ENCODE peak calls at places on chromosomes 3 and 15, in six cellular contexts. E is AG10803, L is foreskin fibroblast, G is astrocyte of the spinal cord, P is tibial artery, B is adrenal gland. D is an unnamed sample.

GRCh38 chr3:141078200-141078599 is 27.1 kb downstream of the SPSB4 start:
- DNase-seq in G (no peak), B (no peak), P (peak; percentile 58), L (no peak), E (no peak), D (no peak)

GRCh38 chr15:48682949-48683651 is 37.6 kb upstream of the FBN1 start:
- DNase-seq in G (peak; percentile 33), L (peak; percentile 83), B (peak; percentile 82), P (no peak), E (peak; percentile 91), D (peak; percentile 66)

GRCh38 chr3:68059628-68060027 is 405.2 kb upstream of the SUCLG2 start:
- DNase-seq in G (no peak), B (no peak), P (no peak), L (no peak), E (no peak), D (no peak)

GRCh38 chr3:182172534-182172933 is 460.8 kb downstream of the SOX2 start:
- DNase-seq in E (no peak), P (no peak), L (no peak), B (no peak), G (no peak), D (no peak)

GRCh38 chr15:29324746-29325145 is 55.1 kb upstream of the NSMCE3 start:
- DNase-seq in L (no peak), B (no peak), P (no peak), E (peak; percentile 7), G (peak; percentile 28), D (no peak)

GRCh38 chr15:38169982-38170381 is 82.7 kb upstream of the SPRED1 start:
- DNase-seq in B (no peak), G (no peak), L (peak; percentile 69), P (no peak), E (peak; percentile 89), D (no peak)

GRCh38 chr3:15291589-15292541 is 40.5 kb downstream of the SH3BP5 start:
- DNase-seq in B (no peak), G (no peak), P (peak; percentile 66), L (no peak), E (no peak), D (no peak)

GRCh38 chr15:82540055-82540983 is at the start of gene RPS17:
- DNase-seq in E (peak; percentile 95), L (peak; percentile 94), G (peak; percentile 97), P (peak; percentile 98), B (peak; percentile 97), D (peak; percentile 86)

GRCh38 chr3:107235923-107236315 is 141.3 kb upstream of the CCDC54 start:
- DNase-seq in E (peak; percentile 77), B (peak; percentile 60), P (no peak), L (peak; percentile 89), G (peak; percentile 92), D (peak; percentile 83)

GRCh38 chr3:186452517-186452916 is 90.5 kb upstream of the DGKG start:
- DNase-seq in P (no peak), E (peak; percentile 42), G (peak; percentile 89), B (no peak), L (peak; percentile 54), D (peak; percentile 61)

GRCh38 chr3:71987828-71988227 is 202.9 kb upstream of the PROK2 start:
- DNase-seq in P (no peak), E (peak; percentile 81), G (peak; percentile 59), B (peak; percentile 26), L (no peak), D (no peak)

GRCh38 chr3:158916111-158916510 is 114.3 kb downstream of the MFSD1 start:
- DNase-seq in G (no peak), B (no peak), E (no peak), P (no peak), L (no peak), D (no peak)

GRCh38 chr15:54644796-54645195 is 551.9 kb downstream of the RSL24D1 start:
- DNase-seq in G (no peak), P (no peak), L (no peak), E (no peak), B (no peak), D (no peak)

GRCh38 chr15:71634820-71635219 is 175.5 kb upstream of the NR2E3 start:
- DNase-seq in L (peak; percentile 57), G (peak; percentile 47), B (no peak), P (no peak), E (peak; percentile 64), D (no peak)

GRCh38 chr3:165195628-165196576 is at the start of gene SLITRK3:
- DNase-seq in G (no peak), B (no peak), E (no peak), L (no peak), P (peak; percentile 37), D (no peak)
- H3K4me3 ChIP-seq in G (peak within 1 kb of the TSS; percentile 41), B (no peak within 1 kb of the TSS), E (peak within 1 kb of the TSS; percentile 31), L (peak within 1 kb of the TSS; percentile 40), P (peak within 1 kb of the TSS; percentile 38), D (peak within 1 kb of the TSS; percentile 50)

GRCh38 chr3:9914559-9915251 is 2.2 kb upstream of the IL17RC start:
- DNase-seq in E (no peak), B (no peak), L (no peak), G (no peak), P (no peak), D (no peak)
- H3K4me3 ChIP-seq in E (peak overlapping the region; percentile 63), B (no peak overlapping the region), L (peak overlapping the region; percentile 58), G (no peak overlapping the region), P (peak overlapping the region; percentile 55), D (peak overlapping the region; percentile 50)

GRCh38 chr3:197001972-197002700 is 27.5 kb downstream of the MELTF start:
- DNase-seq in E (no peak), L (no peak), B (no peak), P (peak; percentile 66), G (peak; percentile 12), D (no peak)
- H3K4me3 ChIP-seq in E (peak overlapping the region; percentile 39), L (peak overlapping the region; percentile 40), B (no peak overlapping the region), P (peak overlapping the region; percentile 69), G (peak overlapping the region; percentile 22), D (peak overlapping the region; percentile 42)

GRCh38 chr3:59451041-59451763 is 401.4 kb upstream of the CFAP20DC start:
- DNase-seq in L (no peak), E (peak; percentile 27), G (no peak), B (no peak), P (no peak), D (no peak)
- H3K4me3 ChIP-seq in L (no peak overlapping the region), E (no peak overlapping the region), G (no peak overlapping the region), B (no peak overlapping the region), P (no peak overlapping the region), D (no peak overlapping the region)

GRCh38 chr3:127547761-127548605 is 42.5 kb downstream of the TPRA1 start:
- DNase-seq in B (peak; percentile 80), G (peak; percentile 53), E (peak; percentile 58), L (peak; percentile 28), P (peak; percentile 84), D (no peak)
- H3K4me3 ChIP-seq in B (no peak overlapping the region), G (peak overlapping the region; percentile 51), E (peak overlapping the region; percentile 68), L (peak overlapping the region; percentile 61), P (peak overlapping the region; percentile 62), D (peak overlapping the region; percentile 59)

DNA sequence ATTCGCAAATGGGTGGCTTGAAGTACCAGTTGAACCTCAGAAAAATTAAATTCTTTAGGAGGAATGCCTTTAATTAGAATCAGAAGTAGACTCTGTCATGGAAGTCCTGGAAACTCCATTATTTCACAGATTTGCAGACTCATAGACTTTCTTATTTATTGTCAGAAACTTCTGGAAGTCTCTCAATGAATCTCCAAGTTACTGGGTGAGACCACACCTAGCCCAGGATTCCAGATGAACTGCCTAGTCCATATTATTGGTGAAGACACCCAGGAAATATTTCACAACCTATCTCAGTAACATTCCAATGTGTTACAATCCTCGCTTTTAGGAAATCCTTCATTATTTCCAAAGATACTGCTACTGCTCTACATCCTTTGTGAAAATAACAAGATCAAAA is 6.5 kb upstream of the THBS1 start:
- DNase-seq in L (peak; percentile 2), G (no peak), B (no peak), P (no peak), E (peak; percentile 96), D (no peak)
- H3K4me3 ChIP-seq in L (no peak overlapping the region), G (no peak overlapping the region), B (no peak overlapping the region), P (no peak overlapping the region), E (no peak overlapping the region), D (no peak overlapping the region)

GRCh38 chr3:151278223-151278622 is at the start of gene P2RY14:
- DNase-seq in P (no peak), L (no peak), G (no peak), B (no peak), E (no peak), D (no peak)
- H3K4me3 ChIP-seq in P (no peak within 1 kb of the TSS), L (no peak within 1 kb of the TSS), G (no peak within 1 kb of the TSS), B (no peak within 1 kb of the TSS), E (no peak within 1 kb of the TSS), D (no peak within 1 kb of the TSS)

GRCh38 chr3:121658716-121659435 is 1.8 kb downstream of the HCLS1 start:
- DNase-seq in P (no peak), L (no peak), B (no peak), E (no peak), G (no peak), D (no peak)
- H3K4me3 ChIP-seq in P (peak overlapping the region; percentile 27), L (no peak overlapping the region), B (no peak overlapping the region), E (no peak overlapping the region), G (no peak overlapping the region), D (no peak overlapping the region)

DNA sequence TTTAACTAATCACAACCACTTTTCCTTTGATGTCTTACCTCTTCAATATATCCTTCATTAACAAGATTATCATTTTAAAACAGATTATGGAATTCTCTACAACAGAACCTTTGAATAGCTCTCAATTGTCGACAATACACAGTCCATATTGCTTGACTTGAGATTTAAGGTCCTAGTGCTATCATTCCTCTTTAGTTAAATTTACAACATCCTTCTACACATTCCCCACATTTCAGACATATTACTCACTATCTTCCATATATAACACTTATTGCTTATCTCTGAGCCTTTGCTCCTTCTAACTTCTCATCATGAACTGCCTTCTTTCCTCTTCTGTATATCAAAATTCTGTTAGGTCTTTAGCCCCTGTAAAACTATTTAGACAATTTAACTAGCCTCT is 247.0 kb downstream of the STXBP5L start:
- DNase-seq in E (no peak), P (no peak), L (no peak), G (no peak), B (no peak), D (no peak)
- H3K4me3 ChIP-seq in E (no peak overlapping the region), P (no peak overlapping the region), L (no peak overlapping the region), G (no peak overlapping the region), B (no peak overlapping the region), D (no peak overlapping the region)

GRCh38 chr15:41780727-41781126 is 6.4 kb downstream of the MAPKBP1 start:
- DNase-seq in L (no peak), E (no peak), P (no peak), G (no peak), B (no peak), D (no peak)

GRCh38 chr15:41780266-41780665 is 6.0 kb downstream of the MAPKBP1 start:
- DNase-seq in E (no peak), P (no peak), G (no peak), B (no peak), L (no peak), D (no peak)

GRCh38 chr15:41777421-41777973 is 3.2 kb downstream of the MAPKBP1 start:
- DNase-seq in P (no peak), E (no peak), G (peak; percentile 42), B (no peak), L (no peak), D (no peak)

GRCh38 chr15:41779662-41780157 is 5.4 kb downstream of the MAPKBP1 start:
- DNase-seq in G (no peak), E (no peak), P (no peak), L (no peak), B (no peak), D (no peak)

DNA sequence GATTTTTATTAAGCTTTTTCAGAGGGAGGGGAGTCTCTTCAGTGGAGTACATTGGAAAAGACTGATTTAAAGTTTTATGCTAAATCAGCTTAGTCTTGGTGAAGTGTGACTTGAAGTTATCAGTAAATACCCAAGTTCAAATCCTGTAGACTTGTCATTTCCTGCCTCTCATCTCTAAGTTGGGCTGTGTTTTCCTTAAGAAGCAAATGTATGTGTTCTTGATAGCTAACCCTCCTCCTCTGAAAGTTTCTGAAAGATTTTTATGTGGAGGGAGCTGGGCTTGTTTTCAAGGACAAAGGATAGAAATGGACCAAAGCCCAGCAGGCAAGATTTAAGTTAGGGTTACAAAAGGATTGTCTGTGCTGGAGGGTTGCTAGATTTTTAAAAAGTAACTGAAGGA is 4.2 kb downstream of the MAPKBP1 start:
- DNase-seq in G (no peak), P (no peak), L (no peak), B (no peak), E (no peak), D (no peak)
- H3K4me3 ChIP-seq in G (no peak overlapping the region), P (no peak overlapping the region), L (peak overlapping the region; percentile 4), B (no peak overlapping the region), E (no peak overlapping the region), D (no peak overlapping the region)